ENCODE peak calls at places on chromosomes 12 and 14, in seven cellular contexts. One of them, this sample, is unnamed.

GRCh38 chr14:28629328-28630004 is 137.1 kb upstream of the FOXG1 start:
- DNase-seq in neural progenitor cell: no peak
- DNase-seq in PC-3: peak; percentile 72
- DNase-seq in BE2C: no peak
- DNase-seq in lung: no peak
- DNase-seq in CD8-positive, alpha-beta T cell: no peak
- DNase-seq in hepatocyte: no peak
- DNase-seq in this sample: peak; percentile 77

GRCh38 chr12:113261847-113262470 is 40.7 kb downstream of the TPCN1 start:
- DNase-seq in neural progenitor cell: no peak
- DNase-seq in PC-3: no peak
- DNase-seq in BE2C: no peak
- DNase-seq in lung: no peak
- DNase-seq in CD8-positive, alpha-beta T cell: no peak
- DNase-seq in hepatocyte: no peak
- DNase-seq in this sample: no peak

GRCh38 chr12:91877461-91878230 is 268.0 kb downstream of the BTG1 start:
- DNase-seq in neural progenitor cell: no peak
- DNase-seq in PC-3: no peak
- DNase-seq in BE2C: no peak
- DNase-seq in lung: no peak
- DNase-seq in CD8-positive, alpha-beta T cell: peak; percentile 48
- DNase-seq in hepatocyte: no peak
- DNase-seq in this sample: peak; percentile 59

GRCh38 chr12:118866346-118866745 is 115.0 kb upstream of the SRRM4 start:
- DNase-seq in neural progenitor cell: peak; percentile 62
- DNase-seq in PC-3: peak; percentile 30
- DNase-seq in BE2C: no peak
- DNase-seq in lung: no peak
- DNase-seq in CD8-positive, alpha-beta T cell: no peak
- DNase-seq in hepatocyte: peak; percentile 6
- DNase-seq in this sample: no peak

GRCh38 chr12:15244926-15245325 is 23.7 kb upstream of the RERG start:
- DNase-seq in neural progenitor cell: no peak
- DNase-seq in PC-3: no peak
- DNase-seq in BE2C: no peak
- DNase-seq in lung: no peak
- DNase-seq in CD8-positive, alpha-beta T cell: no peak
- DNase-seq in hepatocyte: no peak
- DNase-seq in this sample: no peak

GRCh38 chr12:83823386-83824045 is 1089.1 kb downstream of the SLC6A15 start:
- DNase-seq in neural progenitor cell: peak; percentile 90
- DNase-seq in PC-3: peak; percentile 64
- DNase-seq in BE2C: peak; percentile 88
- DNase-seq in lung: no peak
- DNase-seq in CD8-positive, alpha-beta T cell: no peak
- DNase-seq in hepatocyte: peak; percentile 78
- DNase-seq in this sample: peak; percentile 56

GRCh38 chr14:61601923-61602732 is 93.2 kb upstream of the HIF1A start:
- DNase-seq in neural progenitor cell: peak; percentile 68
- DNase-seq in PC-3: no peak
- DNase-seq in BE2C: no peak
- DNase-seq in lung: no peak
- DNase-seq in CD8-positive, alpha-beta T cell: no peak
- DNase-seq in hepatocyte: no peak
- DNase-seq in this sample: no peak

GRCh38 chr14:69405762-69406161 is 7.3 kb downstream of the SLC39A9 start:
- DNase-seq in neural progenitor cell: no peak
- DNase-seq in PC-3: no peak
- DNase-seq in BE2C: no peak
- DNase-seq in lung: no peak
- DNase-seq in CD8-positive, alpha-beta T cell: no peak
- DNase-seq in hepatocyte: no peak
- DNase-seq in this sample: no peak

GRCh38 chr12:6201775-6202292 is 1.6 kb downstream of the CD9 start:
- DNase-seq in neural progenitor cell: no peak
- DNase-seq in PC-3: no peak
- DNase-seq in BE2C: no peak
- DNase-seq in lung: no peak
- DNase-seq in CD8-positive, alpha-beta T cell: no peak
- DNase-seq in hepatocyte: no peak
- DNase-seq in this sample: no peak

GRCh38 chr12:6200266-6201198 is at the start of gene CD9:
- DNase-seq in neural progenitor cell: peak; percentile 63
- DNase-seq in PC-3: peak; percentile 67
- DNase-seq in BE2C: peak; percentile 59
- DNase-seq in lung: peak; percentile 82
- DNase-seq in CD8-positive, alpha-beta T cell: peak; percentile 48
- DNase-seq in hepatocyte: peak; percentile 82
- DNase-seq in this sample: no peak

GRCh38 chr12:6201199-6201608 is 1.0 kb downstream of the CD9 start:
- DNase-seq in neural progenitor cell: peak; percentile 35
- DNase-seq in PC-3: peak; percentile 57
- DNase-seq in BE2C: peak; percentile 42
- DNase-seq in lung: no peak
- DNase-seq in CD8-positive, alpha-beta T cell: no peak
- DNase-seq in hepatocyte: peak; percentile 48
- DNase-seq in this sample: no peak

GRCh38 chr12:6202846-6203245 is 2.6 kb downstream of the CD9 start:
- DNase-seq in neural progenitor cell: no peak
- DNase-seq in PC-3: no peak
- DNase-seq in BE2C: no peak
- DNase-seq in lung: no peak
- DNase-seq in CD8-positive, alpha-beta T cell: no peak
- DNase-seq in hepatocyte: no peak
- DNase-seq in this sample: no peak

GRCh38 chr12:6202331-6202730 is 2.1 kb downstream of the CD9 start:
- DNase-seq in neural progenitor cell: no peak
- DNase-seq in PC-3: no peak
- DNase-seq in BE2C: no peak
- DNase-seq in lung: no peak
- DNase-seq in CD8-positive, alpha-beta T cell: no peak
- DNase-seq in hepatocyte: no peak
- DNase-seq in this sample: no peak
- H3K4me3 ChIP-seq in neural progenitor cell: no peak overlapping the region
- H3K4me3 ChIP-seq in PC-3: peak overlapping the region; percentile 98
- H3K4me3 ChIP-seq in BE2C: no peak overlapping the region
- H3K4me3 ChIP-seq in lung: no peak overlapping the region
- H3K4me3 ChIP-seq in CD8-positive, alpha-beta T cell: no peak overlapping the region
- H3K4me3 ChIP-seq in hepatocyte: no peak overlapping the region
- H3K4me3 ChIP-seq in this sample: peak overlapping the region; percentile 81

DNA sequence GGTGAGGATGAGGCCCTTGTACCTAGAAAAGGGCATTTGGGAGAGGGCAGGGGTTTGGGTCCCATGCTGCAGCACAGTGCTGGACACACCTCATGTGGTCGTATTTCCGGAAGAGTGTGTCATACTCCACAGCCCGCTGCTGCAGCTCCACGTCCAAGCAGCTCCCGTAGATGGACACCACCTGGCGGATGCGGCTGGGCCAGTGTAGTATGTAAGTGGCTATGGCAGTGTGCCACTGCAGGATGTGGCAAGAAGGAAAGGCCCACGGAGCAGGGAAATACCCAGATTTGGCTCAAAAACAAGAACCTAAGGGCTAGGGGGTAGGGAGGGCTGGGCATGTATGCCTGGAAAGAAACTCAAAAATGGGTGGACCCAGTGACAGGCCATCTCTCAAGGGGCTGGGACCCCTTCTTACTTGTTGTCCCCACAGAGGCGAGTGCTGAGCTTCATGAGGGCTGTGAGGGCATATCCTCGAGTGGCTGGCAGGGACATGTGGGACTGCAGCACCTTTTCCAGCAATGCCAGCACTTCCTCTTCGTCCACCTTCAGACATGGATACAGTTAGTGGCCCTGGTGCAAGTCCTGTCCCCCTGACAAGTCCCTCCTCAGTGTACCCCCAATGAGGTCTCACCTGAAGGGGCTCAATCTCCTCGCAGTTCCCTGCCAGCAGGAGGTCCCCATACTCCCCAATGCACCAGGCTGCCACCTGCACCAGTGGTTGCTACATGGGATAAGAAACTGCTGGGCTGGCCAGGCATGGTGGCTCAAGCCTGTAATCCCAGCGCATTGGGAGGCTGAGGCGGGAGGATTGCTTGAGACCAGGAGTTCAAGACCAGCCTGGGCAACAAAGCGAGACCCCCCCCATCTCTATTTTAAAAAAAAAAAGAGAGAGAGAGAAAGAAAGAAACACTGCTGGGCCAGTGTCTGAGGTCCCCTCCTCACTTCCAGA is 5.4 kb downstream of the AP1G2 start:
- DNase-seq in neural progenitor cell: no peak
- DNase-seq in PC-3: peak; percentile 74
- DNase-seq in BE2C: no peak
- DNase-seq in lung: peak; percentile 72
- DNase-seq in CD8-positive, alpha-beta T cell: no peak
- DNase-seq in hepatocyte: no peak
- DNase-seq in this sample: no peak
- H3K36me3 ChIP-seq in neural progenitor cell: no peaks in the 10 kb centered on the region
- H3K36me3 ChIP-seq in PC-3: peaks cover 12% of the 10 kb centered on the region
- H3K36me3 ChIP-seq in BE2C: peaks cover 12% of the 10 kb centered on the region
- H3K36me3 ChIP-seq in lung: no peaks in the 10 kb centered on the region
- H3K36me3 ChIP-seq in CD8-positive, alpha-beta T cell: peaks cover 46% of the 10 kb centered on the region
- H3K36me3 ChIP-seq in hepatocyte: no peaks in the 10 kb centered on the region
- H3K36me3 ChIP-seq in this sample: peaks cover 44% of the 10 kb centered on the region

DNA sequence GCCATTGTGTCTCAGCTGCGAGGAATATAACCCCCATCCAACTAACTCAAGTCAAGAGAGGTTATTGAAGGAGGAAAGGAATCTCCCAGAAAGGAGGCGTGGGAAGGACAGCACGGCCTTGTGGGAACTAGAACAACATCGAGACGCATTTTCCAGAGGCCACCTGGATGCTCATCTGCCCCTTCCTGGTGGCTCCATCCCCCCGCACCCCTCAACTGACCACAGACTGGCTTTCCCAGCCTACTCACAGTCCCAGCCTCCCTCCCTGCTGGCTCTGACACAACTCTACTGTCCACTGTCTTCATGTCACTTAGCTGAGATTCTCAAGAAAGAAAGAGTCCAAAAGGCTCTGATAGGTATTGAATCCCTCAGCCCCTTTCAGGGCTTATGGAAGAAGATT is 66.0 kb upstream of the CLMN start:
- DNase-seq in neural progenitor cell: no peak
- DNase-seq in PC-3: no peak
- DNase-seq in BE2C: no peak
- DNase-seq in lung: no peak
- DNase-seq in CD8-positive, alpha-beta T cell: no peak
- DNase-seq in hepatocyte: no peak
- DNase-seq in this sample: no peak
- TF ChIP-seq CTCF in neural progenitor cell: no peak
- TF ChIP-seq CTCF in PC-3: no peak
- TF ChIP-seq CTCF in BE2C: no peak
- TF ChIP-seq CTCF in lung: no peak
- TF ChIP-seq CTCF in CD8-positive, alpha-beta T cell: no peak
- TF ChIP-seq CTCF in hepatocyte: no peak
- TF ChIP-seq CTCF in this sample: no peak

GRCh38 chr12:7059780-7060179 is 738 bp upstream of the C1S start:
- DNase-seq in neural progenitor cell: no peak
- DNase-seq in PC-3: no peak
- DNase-seq in BE2C: no peak
- DNase-seq in lung: no peak
- DNase-seq in CD8-positive, alpha-beta T cell: no peak
- DNase-seq in hepatocyte: no peak
- DNase-seq in this sample: no peak
- H3K4me3 ChIP-seq in neural progenitor cell: no peak overlapping the region
- H3K4me3 ChIP-seq in PC-3: no peak overlapping the region
- H3K4me3 ChIP-seq in BE2C: no peak overlapping the region
- H3K4me3 ChIP-seq in lung: no peak overlapping the region
- H3K4me3 ChIP-seq in CD8-positive, alpha-beta T cell: no peak overlapping the region
- H3K4me3 ChIP-seq in hepatocyte: no peak overlapping the region
- H3K4me3 ChIP-seq in this sample: no peak overlapping the region